ENCODE peak calls at places on chromosomes 5 and 9, in four cellular contexts. O is NCI-H2029; A is HT1080; V is stimulated activated CD4-positive, alpha-beta T cell treated with anti-CD3 and anti-CD28 coated beads, Interleukin-2, amount 100 ng/mL, for 24 hours. E is an unnamed sample.

GRCh38 chr5:156120777-156121176 is 206.2 kb upstream of the SGCD start:
- DNase-seq in O (no peak), A (peak), V (no peak), E (no peak)

GRCh38 chr5:119331566-119332095 is 24.2 kb upstream of the TNFAIP8 start:
- DNase-seq in V (no peak), O (no peak), A (no peak), E (no peak)

GRCh38 chr9:92294297-92294676 is 790 bp upstream of the IARS1 start:
- DNase-seq in A (no peak), O (no peak), V (no peak), E (peak)

GRCh38 chr5:63401434-63402046 is 560.7 kb downstream of the HTR1A start:
- DNase-seq in A (peak), V (no peak), O (peak), E (peak)

GRCh38 chr9:29160763-29161353 is 1587.6 kb upstream of the C9orf72 start:
- DNase-seq in A (no peak), V (no peak), O (no peak), E (no peak)

GRCh38 chr5:10500669-10501068 is 59.0 kb downstream of the ROPN1L start:
- DNase-seq in A (no peak), O (no peak), V (no peak), E (no peak)

GRCh38 chr5:159100928-159101646 is 1.4 kb upstream of the EBF1 start:
- DNase-seq in V (no peak), O (no peak), A (no peak), E (no peak)

GRCh38 chr5:164355267-164355830 is 849.9 kb downstream of the MAT2B start:
- DNase-seq in V (no peak), A (no peak), O (no peak), E (no peak)

GRCh38 chr9:136900988-136901515 is 14.7 kb downstream of the TRAF2 start:
- DNase-seq in A (no peak), O (no peak), V (no peak), E (no peak)

GRCh38 chr5:1240496-1241260 is 15.5 kb downstream of the SLC6A18 start:
- DNase-seq in O (no peak), A (no peak), V (no peak), E (no peak)

GRCh38 chr9:35812025-35812602 is at the start of gene SPAG8:
- DNase-seq in A (peak), V (peak), O (peak), E (peak)

GRCh38 chr5:32083981-32084430 is 90.1 kb downstream of the GOLPH3 start:
- DNase-seq in O (no peak), V (no peak), A (no peak), E (no peak)

GRCh38 chr9:5643005-5643624 is 14.2 kb downstream of the RIC1 start:
- DNase-seq in O (no peak), A (no peak), V (no peak), E (no peak)

GRCh38 chr5:58410441-58410840 is 49.4 kb downstream of the PLK2 start:
- DNase-seq in V (no peak), O (no peak), A (peak), E (no peak)

GRCh38 chr5:114380721-114381120 is 18.9 kb downstream of the KCNN2 start:
- DNase-seq in O (no peak), V (no peak), A (no peak), E (no peak)

GRCh38 chr9:82333671-82334070 is 345.1 kb downstream of the SPATA31D1 start:
- DNase-seq in V (no peak), A (peak), O (no peak), E (no peak)

GRCh38 chr9:112699230-112699629 is 18.7 kb downstream of the INIP start:
- DNase-seq in V (no peak), A (no peak), O (no peak), E (no peak)

GRCh38 chr9:18393340-18394130 is 80.4 kb upstream of the ADAMTSL1 start:
- DNase-seq in V (no peak), A (peak), O (peak), E (no peak)

GRCh38 chr9:135045264-135046155 is 42.0 kb upstream of the OLFM1 start:
- DNase-seq in A (no peak), O (no peak), V (no peak), E (no peak)

E was measured in activated naive CD8-positive, alpha-beta T cell treated with anti-CD3 and anti-CD28 coated beads, Interleukin-2, amount 50 U/mL, for 24 hours.